ENCODE peak calls at places on chromosomes 4 and X, in nine cellular contexts. O, P, Z, M, X, T, W, E and S are unnamed samples.

GRCh38 chrX:47723083-47723482 is 64.1 kb upstream of the UXT start:
- DNase-seq in W (no peak), X (no peak), E (no peak), Z (no peak), P (no peak), O (no peak), M (no peak), T (no peak), S (no peak)

GRCh38 chr4:38151870-38152269 is 191.7 kb downstream of the PTTG2 start:
- DNase-seq in T (no peak), O (no peak), P (no peak), M (no peak), E (no peak), X (no peak), Z (no peak), W (no peak), S (no peak)

GRCh38 chr4:138507527-138507926 is 265.4 kb upstream of the SLC7A11 start:
- DNase-seq in X (no peak), Z (no peak), W (no peak), O (no peak), M (no peak), E (peak), P (no peak), T (peak), S (no peak)

GRCh38 chr4:26860922-26861433 is 337 bp downstream of the STIM2 start:
- DNase-seq in O (no peak), P (peak), X (peak), T (peak), W (peak), Z (peak), E (no peak), M (no peak), S (peak)

GRCh38 chr4:11312389-11312788 is 116.3 kb downstream of the HS3ST1 start:
- DNase-seq in Z (no peak), O (no peak), W (no peak), E (no peak), P (no peak), M (no peak), X (no peak), T (no peak), S (no peak)

GRCh38 chr4:146477054-146477453 is 44.7 kb downstream of the SLC10A7 start:
- DNase-seq in O (no peak), X (no peak), Z (no peak), E (no peak), T (no peak), M (no peak), W (no peak), P (no peak), S (no peak)

GRCh38 chr4:163332526-163333405 is at the start of gene NPY1R:
- DNase-seq in Z (peak), X (peak), T (peak), P (peak), W (no peak), M (peak), E (peak), O (peak), S (peak)

GRCh38 chr4:77734928-77735327 is 84.2 kb downstream of the CNOT6L start:
- DNase-seq in T (peak), Z (peak), W (no peak), X (no peak), O (peak), M (no peak), E (peak), P (no peak), S (peak)

GRCh38 chrX:124086411-124086810 is 124.9 kb downstream of the STAG2 start:
- DNase-seq in E (no peak), X (no peak), Z (no peak), W (no peak), O (no peak), P (no peak), T (no peak), M (no peak), S (no peak)

GRCh38 chrX:16992902-16993301 is 46.4 kb downstream of the REPS2 start:
- DNase-seq in E (no peak), T (no peak), P (no peak), O (no peak), Z (no peak), W (no peak), M (no peak), X (no peak), S (no peak)

GRCh38 chrX:68695206-68695845 is 47.9 kb downstream of the STARD8 start:
- DNase-seq in W (no peak), E (no peak), Z (no peak), O (no peak), X (no peak), M (no peak), P (no peak), T (no peak), S (no peak)

GRCh38 chr4:5979981-5980380 is 38.2 kb downstream of the C4orf50 start:
- DNase-seq in T (no peak), E (no peak), X (peak), P (no peak), O (no peak), W (peak), M (no peak), Z (peak), S (peak)